ENCODE peak calls at places on chromosomes 13 and 19, in nine cellular contexts. Q is stimulated activated CD4-positive, alpha-beta T cell treated with anti-CD3 and anti-CD28 coated beads, Interleukin-2, amount 100 ng/mL, for 24 hours; M is head of caudate nucleus; W is activated CD4-positive, alpha-beta T cell treated with anti-CD3 and anti-CD28 coated beads for 4 hours; Z is stimulated activated naive CD8-positive, alpha-beta T cell treated with anti-CD3 and anti-CD28 coated beads, Interleukin-15, Interleukin-2, amounts not matched to agents 100 U/mL and 50 U/mL, for 24 hours; O is memory B cell; U is GDM1; J is psoas muscle; Y is stimulated activated CD8-positive, alpha-beta memory T cell treated with anti-CD3 and anti-CD28 coated beads, Interleukin-15, amount 100 ng/mL, for 24 hours. B is an unnamed sample.

GRCh38 chr19:58182577-58182988 is 278 bp upstream of the ZNF274 start:
- DNase-seq in J (no peak), U (peak), O (no peak), W (peak), M (no peak), Q (peak), Y (no peak), Z (no peak), B (no peak)

GRCh38 chr13:94641432-94641941 is 39.8 kb downstream of the GPR180 start:
- DNase-seq in J (no peak), O (no peak), M (no peak), Y (no peak), Q (no peak), Z (no peak), W (no peak), U (no peak), B (peak)

GRCh38 chr19:40270362-40271089 is 14.6 kb downstream of the AKT2 start:
- DNase-seq in M (no peak), Y (no peak), J (no peak), O (no peak), W (no peak), Q (no peak), Z (no peak), U (no peak), B (peak)

GRCh38 chr19:7790416-7790815 is 27.4 kb downstream of the CLEC4M start:
- DNase-seq in U (no peak), Z (no peak), J (no peak), Y (no peak), O (no peak), M (no peak), Q (no peak), W (no peak), B (no peak)

GRCh38 chr19:2149980-2150793 is 1.2 kb downstream of the AP3D1 start:
- DNase-seq in J (no peak), O (no peak), Z (no peak), W (no peak), M (no peak), Q (no peak), Y (no peak), U (no peak), B (peak)

GRCh38 chr13:106565127-106565775 is 2.7 kb downstream of the ARGLU1 start:
- DNase-seq in J (no peak), Z (no peak), Q (no peak), W (no peak), Y (no peak), M (no peak), U (no peak), O (no peak), B (peak)

GRCh38 chr19:51735759-51736449 is 12.1 kb upstream of the HAS1 start:
- DNase-seq in U (no peak), J (peak), Q (no peak), M (peak), Y (no peak), Z (no peak), O (no peak), W (no peak), B (no peak)

GRCh38 chr13:49098198-49098597 is 121.9 kb upstream of the MLNR start:
- DNase-seq in Z (no peak), W (peak), O (no peak), Y (no peak), M (peak), J (no peak), Q (no peak), U (no peak), B (peak)

GRCh38 chr13:35164324-35164932 is 222.4 kb downstream of the NBEA start:
- DNase-seq in Z (no peak), Y (no peak), J (no peak), W (no peak), O (no peak), M (no peak), U (peak), Q (no peak), B (peak)

GRCh38 chr13:80244574-80244973 is 96.4 kb downstream of the SPRY2 start:
- DNase-seq in W (no peak), Y (no peak), Q (no peak), M (no peak), O (no peak), U (no peak), Z (no peak), J (no peak), B (no peak)

GRCh38 chr13:94309997-94310842 is 169.3 kb downstream of the DCT start:
- DNase-seq in Z (no peak), W (no peak), J (no peak), M (no peak), O (no peak), Y (no peak), U (no peak), Q (no peak), B (peak)

GRCh38 chr13:71979616-71980015 is 112.6 kb upstream of the DACH1 start:
- DNase-seq in U (no peak), W (no peak), J (no peak), M (no peak), O (no peak), Z (no peak), Q (no peak), Y (no peak), B (peak)

GRCh38 chr19:18645035-18645511 is 8.2 kb downstream of the KLHL26 start:
- DNase-seq in Q (no peak), O (no peak), M (peak), J (no peak), W (no peak), Y (no peak), Z (no peak), U (no peak), B (no peak)

GRCh38 chr19:56091066-56091490 is 30.0 kb downstream of the ZNF787 start:
- DNase-seq in M (peak), Z (no peak), O (no peak), J (no peak), Q (no peak), Y (no peak), U (no peak), W (no peak), B (no peak)

GRCh38 chr19:46049597-46049996 is 8.8 kb upstream of the IGFL4 start:
- DNase-seq in W (no peak), Y (no peak), Z (no peak), M (no peak), O (no peak), U (no peak), J (no peak), Q (peak), B (no peak)

GRCh38 chr13:90272356-90272755 is 1075.1 kb upstream of the MIR17HG start:
- DNase-seq in O (no peak), W (no peak), J (no peak), Y (no peak), U (no peak), M (no peak), Q (no peak), Z (no peak), B (peak)

GRCh38 chr19:35928507-35928906 is 7.7 kb upstream of the LRFN3 start:
- DNase-seq in W (no peak), J (no peak), Q (no peak), Z (no peak), M (no peak), O (no peak), Y (no peak), U (no peak), B (no peak)

GRCh38 chr19:3682286-3682685 is 18.0 kb downstream of the PIP5K1C start:
- DNase-seq in U (no peak), J (no peak), Z (no peak), W (no peak), M (no peak), Y (no peak), Q (no peak), O (no peak), B (no peak)

GRCh38 chr19:35013820-35014754 is 14.0 kb downstream of the GRAMD1A start:
- DNase-seq in M (no peak), Z (no peak), U (peak), Y (no peak), O (no peak), Q (no peak), J (no peak), W (peak), B (peak)

GRCh38 chr19:18160792-18161690 is 8.1 kb downstream of the PIK3R2 start:
- DNase-seq in Y (peak), Z (peak), U (peak), W (peak), Q (peak), O (peak), J (peak), M (peak), B (peak)

GRCh38 chr19:3478409-3479176 is 1.7 kb downstream of the SMIM24 start:
- DNase-seq in Q (no peak), Y (no peak), O (no peak), J (no peak), M (no peak), W (no peak), Z (peak), U (peak), B (no peak)

GRCh38 chr19:3157096-3157845 is 21.3 kb upstream of the S1PR4 start:
- DNase-seq in O (no peak), W (no peak), Z (no peak), J (no peak), Q (no peak), M (no peak), U (no peak), Y (no peak), B (no peak)

GRCh38 chr13:98384739-98385138 is 192.2 kb downstream of the STK24 start:
- DNase-seq in M (no peak), O (no peak), U (no peak), Z (no peak), W (no peak), Y (no peak), J (no peak), Q (no peak), B (peak)

GRCh38 chr13:75533866-75534265 is 3.8 kb downstream of the COMMD6 start:
- DNase-seq in O (no peak), Q (no peak), W (no peak), Y (no peak), M (no peak), Z (no peak), U (no peak), J (no peak), B (no peak)

GRCh38 chr19:3189702-3190469 is 4.2 kb downstream of the NCLN start:
- DNase-seq in Z (no peak), J (no peak), W (no peak), Y (no peak), O (no peak), M (no peak), Q (no peak), U (no peak), B (no peak)

GRCh38 chr19:19545707-19546106 is 7.6 kb downstream of the CILP2 start:
- DNase-seq in M (no peak), O (no peak), U (no peak), W (no peak), Y (no peak), Q (no peak), Z (no peak), J (no peak), B (no peak)

GRCh38 chr13:21674271-21675009 is 3.6 kb downstream of the FGF9 start:
- DNase-seq in O (no peak), W (peak), M (no peak), J (peak), Y (no peak), Q (peak), Z (peak), U (no peak), B (peak)

GRCh38 chr13:99132295-99132835 is 68.3 kb upstream of the UBAC2 start:
- DNase-seq in M (no peak), Q (no peak), W (no peak), J (no peak), Z (no peak), O (no peak), Y (no peak), U (no peak), B (no peak)

GRCh38 chr13:93670858-93671257 is 444.3 kb downstream of the GPC6 start:
- DNase-seq in Y (no peak), M (no peak), W (no peak), Z (no peak), J (no peak), Q (no peak), O (no peak), U (no peak), B (no peak)

GRCh38 chr19:22144394-22144793 is 52.4 kb downstream of the ZNF676 start:
- DNase-seq in W (no peak), J (no peak), M (no peak), Y (no peak), U (no peak), O (no peak), Q (no peak), Z (no peak), B (peak)

GRCh38 chr19:6091771-6092291 is 18.5 kb downstream of the RFX2 start:
- DNase-seq in Q (no peak), O (no peak), Z (no peak), M (no peak), U (no peak), Y (no peak), W (no peak), J (no peak), B (no peak)

GRCh38 chr19:18373892-18374629 is 11.9 kb upstream of the GDF15 start:
- DNase-seq in U (peak), J (peak), Q (peak), O (no peak), M (peak), Y (peak), W (no peak), Z (peak), B (peak)

GRCh38 chr13:83752141-83752540 is 130.1 kb downstream of the SLITRK1 start:
- DNase-seq in U (no peak), Y (no peak), O (no peak), M (no peak), W (no peak), J (no peak), Q (no peak), Z (no peak), B (no peak)

GRCh38 chr13:101394597-101394996 is 21.7 kb downstream of the NALCN start:
- DNase-seq in U (no peak), J (no peak), O (no peak), M (no peak), Y (no peak), Z (no peak), Q (no peak), W (no peak), B (no peak)

GRCh38 chr19:20664917-20665781 is 3.8 kb upstream of the ZNF626 start:
- DNase-seq in Y (no peak), U (no peak), O (no peak), W (no peak), Q (no peak), J (peak), Z (no peak), M (peak), B (no peak)

GRCh38 chr19:49921871-49922755 is 6.9 kb upstream of the ATF5 start:
- DNase-seq in W (no peak), M (no peak), Q (no peak), J (no peak), Z (no peak), U (no peak), O (no peak), Y (no peak), B (no peak)

GRCh38 chr13:30725331-30726085 is 9.8 kb upstream of the ALOX5AP start:
- DNase-seq in Q (no peak), W (no peak), Y (no peak), M (no peak), U (no peak), J (no peak), O (no peak), Z (no peak), B (no peak)

GRCh38 chr19:2032296-2032941 is 16.9 kb upstream of the BTBD2 start:
- DNase-seq in Z (peak), M (peak), W (no peak), O (no peak), U (peak), J (peak), Q (peak), Y (no peak), B (peak)